ENCODE peak calls at places on chromosome 22, in nine cellular contexts. Z is nucleus accumbens; R is mucosa of gallbladder; V is neural progenitor cell; I is renal cortical epithelial cell; W is HS-5; Y is stimulated activated CD4-positive, alpha-beta T cell treated with anti-CD3 and anti-CD28 coated beads, TNF-alpha, amount 100 ng/mL, for 1 hour; H is AG04449; M is GM13976. C is an unnamed sample.

GRCh38 chr22:43928418-43929307 is 5.1 kb downstream of the PNPLA3 start:
- DNase-seq in Z (no peak), R (no peak), V (no peak), I (no peak), W (no peak), Y (no peak), H (no peak), M (no peak), C (no peak)

GRCh38 chr22:30891781-30892180 is 76.8 kb downstream of the MORC2 start:
- DNase-seq in Z (no peak), R (no peak), V (no peak), I (no peak), W (no peak), Y (no peak), H (no peak), M (no peak), C (no peak)

GRCh38 chr22:19103881-19104821 is 18.1 kb downstream of the DGCR2 start:
- DNase-seq in Z (no peak), R (no peak), V (no peak), I (no peak), W (no peak), Y (no peak), H (no peak), M (no peak), C (no peak)

GRCh38 chr22:28023036-28023435 is 104.0 kb upstream of the PITPNB start:
- DNase-seq in Z (no peak), R (no peak), V (no peak), I (no peak), W (no peak), Y (no peak), H (no peak), M (no peak), C (no peak)

GRCh38 chr22:38824587-38824986 is 19.2 kb downstream of the NPTXR start:
- DNase-seq in Z (no peak), R (peak), V (peak), I (peak), W (peak), Y (no peak), H (no peak), M (peak), C (peak)

GRCh38 chr22:35072939-35073338 is 7.0 kb downstream of the ISX start:
- DNase-seq in Z (no peak), R (no peak), V (no peak), I (peak), W (peak), Y (no peak), H (peak), M (no peak), C (no peak)

GRCh38 chr22:46652081-46652929 is 32.1 kb downstream of the GRAMD4 start:
- DNase-seq in Z (no peak), R (no peak), V (no peak), I (peak), W (no peak), Y (no peak), H (no peak), M (no peak), C (no peak)

GRCh38 chr22:42292726-42293520 is 22.5 kb upstream of the TCF20 start:
- DNase-seq in Z (no peak), R (no peak), V (no peak), I (no peak), W (no peak), Y (no peak), H (no peak), M (no peak), C (no peak)

GRCh38 chr22:26848244-26848920 is 191.0 kb downstream of the MIAT start:
- DNase-seq in Z (no peak), R (no peak), V (peak), I (peak), W (no peak), Y (no peak), H (no peak), M (no peak), C (no peak)

GRCh38 chr22:26681395-26681821 is 24.0 kb downstream of the MIAT start:
- DNase-seq in Z (no peak), R (no peak), V (peak), I (peak), W (peak), Y (no peak), H (no peak), M (no peak), C (peak)

GRCh38 chr22:35539910-35540599 is 576 bp upstream of the RASD2 start:
- DNase-seq in Z (peak), R (peak), V (peak), I (no peak), W (no peak), Y (peak), H (no peak), M (peak), C (no peak)

GRCh38 chr22:20009018-20009482 is 7.6 kb downstream of the ARVCF start:
- DNase-seq in Z (no peak), R (no peak), V (no peak), I (no peak), W (no peak), Y (no peak), H (no peak), M (no peak), C (no peak)

GRCh38 chr22:20944042-20944441 is 23.0 kb upstream of the AIFM3 start:
- DNase-seq in Z (no peak), R (no peak), V (no peak), I (no peak), W (no peak), Y (no peak), H (no peak), M (no peak), C (no peak)